ENCODE peak calls at places on chromosome 4, in five cellular contexts. X is A549, K is cardiac fibroblast, R is lower lobe of right lung, U is cardiac muscle cell. E is an unnamed sample.

GRCh38 chr4:103498161-103499070 is 221.4 kb downstream of the TACR3 start:
- DNase-seq in X (no peak), K (peak), R (no peak), U (no peak), E (peak)

GRCh38 chr4:128163177-128164117 is 102.3 kb downstream of the LARP1B start:
- DNase-seq in X (peak), K (peak), R (no peak), U (no peak), E (peak)

GRCh38 chr4:37453004-37453360 is 208.4 kb downstream of the NWD2 start:
- DNase-seq in X (peak), K (peak), R (no peak), U (peak), E (peak)

GRCh38 chr4:57040510-57040909 is 61.8 kb downstream of the POLR2B start:
- DNase-seq in X (no peak), K (no peak), R (no peak), U (no peak), E (no peak)

GRCh38 chr4:166301266-166301665 is 428.2 kb downstream of the TLL1 start:
- DNase-seq in X (no peak), K (peak), R (no peak), U (no peak), E (peak)

GRCh38 chr4:135032670-135033069 is 831.1 kb upstream of the PABPC4L start:
- DNase-seq in X (no peak), K (no peak), R (no peak), U (peak), E (no peak)

GRCh38 chr4:183323295-183323694 is 1.1 kb upstream of the CLDN24 start:
- DNase-seq in X (no peak), K (no peak), R (no peak), U (no peak), E (no peak)

GRCh38 chr4:7118013-7118832 is 50.4 kb upstream of the GRPEL1 start:
- DNase-seq in X (no peak), K (no peak), R (no peak), U (no peak), E (no peak)

GRCh38 chr4:60500860-60501259 is 699.3 kb upstream of the ADGRL3 start:
- DNase-seq in X (no peak), K (no peak), R (no peak), U (no peak), E (no peak)

GRCh38 chr4:52744588-52744987 is 6.6 kb downstream of the ERVMER34-1 start:
- DNase-seq in X (no peak), K (no peak), R (no peak), U (no peak), E (no peak)

GRCh38 chr4:87975466-87975865 is at the start of gene SPP1:
- DNase-seq in X (peak), K (peak), R (no peak), U (peak), E (no peak)

GRCh38 chr4:95107004-95107403 is 349.2 kb downstream of the BMPR1B start:
- DNase-seq in X (no peak), K (no peak), R (no peak), U (no peak), E (no peak)

GRCh38 chr4:109294468-109295020 is 7.9 kb downstream of the COL25A1 start:
- DNase-seq in X (no peak), K (no peak), R (no peak), U (no peak), E (no peak)

GRCh38 chr4:158209825-158210807 is at the start of gene TMEM144:
- DNase-seq in X (peak), K (peak), R (peak), U (peak), E (peak)

GRCh38 chr4:150773729-150774449 is 191.9 kb downstream of the MAB21L2 start:
- DNase-seq in X (no peak), K (no peak), R (no peak), U (no peak), E (no peak)

GRCh38 chr4:187019896-187020295 is 296.2 kb upstream of the FAT1 start:
- DNase-seq in X (no peak), K (no peak), R (no peak), U (no peak), E (no peak)

GRCh38 chr4:154566639-154567204 is 3.9 kb downstream of the FGB start:
- DNase-seq in X (no peak), K (no peak), R (no peak), U (no peak), E (no peak)

GRCh38 chr4:40662962-40663604 is 33.4 kb upstream of the RBM47 start:
- DNase-seq in X (peak), K (peak), R (peak), U (no peak), E (peak)

GRCh38 chr4:5448286-5448685 is 260.1 kb downstream of the EVC2 start:
- DNase-seq in X (no peak), K (no peak), R (no peak), U (no peak), E (no peak)
- TF ChIP-seq CTCF in X (no peak), K (no peak), R (no peak), U (no peak), E (no peak)

GRCh38 chr4:114727426-114727825 is 128.8 kb downstream of the UGT8 start:
- DNase-seq in X (no peak), K (no peak), R (no peak), U (no peak), E (no peak)
- H3K4me3 ChIP-seq in X (no peak), K (no peak), R (no peak), U (no peak), E (no peak)

DNA sequence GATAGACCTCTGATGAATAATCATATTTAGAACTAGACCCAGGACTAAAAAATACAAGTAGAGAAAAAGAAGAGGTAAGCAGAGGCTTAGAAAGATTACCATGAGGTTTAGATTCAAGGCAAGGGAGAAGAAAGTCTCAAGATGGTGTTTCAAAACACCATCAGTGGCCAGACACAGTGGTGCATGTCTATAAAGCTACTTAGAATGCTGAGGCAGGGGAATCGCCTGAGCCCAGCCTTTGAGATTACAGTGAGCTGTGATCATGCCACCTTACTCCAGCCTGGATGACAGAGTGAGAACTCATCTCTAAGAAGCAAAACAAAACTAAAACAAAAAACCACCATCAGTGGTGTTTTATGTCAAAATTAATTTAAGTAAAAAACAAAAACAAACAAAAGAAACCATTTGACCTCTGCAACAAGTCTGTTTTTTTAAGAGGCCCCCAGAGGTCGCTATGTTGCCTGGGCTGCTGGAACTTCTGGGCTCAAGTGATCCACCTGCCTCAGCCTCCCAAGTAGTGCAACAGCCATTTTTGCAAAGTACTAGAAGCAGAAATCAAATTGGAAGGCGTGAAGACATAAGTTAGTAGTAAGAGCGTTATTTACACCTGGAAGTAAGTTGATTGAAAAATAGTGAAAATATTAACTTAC is 784.3 kb downstream of the ADGRL3 start:
- DNase-seq in X (no peak), K (no peak), R (no peak), U (no peak), E (no peak)
- TF ChIP-seq CTCF in X (no peak), K (no peak), R (no peak), U (no peak), E (no peak)

DNA sequence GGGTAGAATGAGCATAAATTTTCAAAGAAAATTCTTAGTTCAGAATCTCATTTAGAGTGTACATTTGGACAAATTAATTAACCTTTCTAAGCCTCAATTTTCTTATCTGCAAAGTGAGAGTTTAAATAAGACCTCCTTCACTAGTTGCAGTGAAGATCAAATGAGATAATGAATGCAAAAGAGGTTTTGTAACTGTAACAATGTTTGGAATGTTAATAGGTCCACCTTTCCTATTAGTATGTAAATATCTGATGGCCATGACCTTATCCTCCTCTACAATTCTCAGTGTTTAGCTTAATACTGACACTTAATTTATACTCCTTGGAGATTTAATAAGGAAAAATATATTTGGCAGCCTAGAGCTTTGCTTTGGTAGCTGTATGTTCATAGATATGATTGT is 138.8 kb downstream of the GABRG1 start:
- DNase-seq in X (no peak), K (no peak), R (no peak), U (no peak), E (no peak)
- H3K4me3 ChIP-seq in X (no peak), K (no peak), R (no peak), U (no peak), E (no peak)

GRCh38 chr4:118772149-118773081 is 63.5 kb downstream of the SEC24D start:
- DNase-seq in X (peak), K (peak), R (no peak), U (peak), E (peak)
- TF ChIP-seq CTCF in X (peak), K (peak), R (peak), U (peak), E (peak)

GRCh38 chr4:133148690-133149363 is at the start of gene PCDH10:
- DNase-seq in X (peak), K (peak), R (peak), U (peak), E (peak)

GRCh38 chr4:133150643-133151300 is 1.7 kb downstream of the PCDH10 start:
- DNase-seq in X (peak), K (no peak), R (no peak), U (peak), E (no peak)

GRCh38 chr4:133151301-133151680 is 2.2 kb downstream of the PCDH10 start:
- DNase-seq in X (peak), K (no peak), R (no peak), U (peak), E (no peak)

GRCh38 chr4:133149364-133149695 is 236 bp downstream of the PCDH10 start:
- DNase-seq in X (no peak), K (no peak), R (no peak), U (no peak), E (no peak)

GRCh38 chr4:133149932-133150642 is 993 bp downstream of the PCDH10 start:
- DNase-seq in X (no peak), K (no peak), R (no peak), U (no peak), E (no peak)
- H3K4me3 ChIP-seq in X (peak), K (peak), R (peak), U (peak), E (peak)

GRCh38 chr4:79241846-79242245 is 84.0 kb downstream of the NAA11 start:
- DNase-seq in X (no peak), K (peak), R (no peak), U (peak), E (peak)
- TF ChIP-seq CTCF in X (no peak), K (peak), R (no peak), U (peak), E (peak)

GRCh38 chr4:98938386-98938785 is 9.5 kb upstream of the EIF4E start:
- DNase-seq in X (no peak), K (peak), R (no peak), U (no peak), E (peak)
- H3K4me3 ChIP-seq in X (no peak), K (no peak), R (no peak), U (no peak), E (no peak)

E was measured in AG10803.